ENCODE peak calls at places on chromosomes 12 and 14, in six cellular contexts. Z is activated T-helper 1 cell treated with anti-CD3 and anti-CD28 coated beads, Interleukin-12 subunit alpha, Interleukin-12 subunit beta, Interleukin-2, Interleukin-4 antibody, amounts not matched to agents 30 ng/mL and 10 ng/mL and 1 ng/mL, durations not matched to agents 14 hours and 24 hours and 36 hours; D is HuH-7; H is H4; O is Panc1; F is NCI-H1694. I is an unnamed sample.

GRCh38 chr12:132393991-132394949 is 64.9 kb upstream of the GALNT9 start:
- DNase-seq in Z (no peak), D (no peak), H (peak), O (no peak), F (no peak), I (no peak)

GRCh38 chr14:94583557-94583956 is 2.3 kb downstream of the SERPINA5 start:
- DNase-seq in Z (no peak), D (no peak), H (no peak), O (no peak), F (no peak), I (no peak)

GRCh38 chr12:12671850-12672660 is 23.9 kb downstream of the GPR19 start:
- DNase-seq in Z (no peak), D (no peak), H (peak), O (no peak), F (no peak), I (peak)

GRCh38 chr12:131690320-131690719 is 20.6 kb upstream of the SFSWAP start:
- DNase-seq in Z (no peak), D (no peak), H (no peak), O (no peak), F (no peak), I (no peak)

GRCh38 chr12:51846911-51847829 is 1.3 kb downstream of the FIGNL2 start:
- DNase-seq in Z (no peak), D (peak), H (no peak), O (no peak), F (no peak), I (no peak)

GRCh38 chr12:115075552-115076170 is 391.7 kb upstream of the TBX3 start:
- DNase-seq in Z (no peak), D (no peak), H (peak), O (no peak), F (no peak), I (no peak)

GRCh38 chr12:69475237-69475984 is 5.2 kb downstream of the FRS2 start:
- DNase-seq in Z (no peak), D (peak), H (no peak), O (no peak), F (no peak), I (no peak)

GRCh38 chr12:84542289-84542688 is 370.3 kb downstream of the SLC6A15 start:
- DNase-seq in Z (no peak), D (no peak), H (no peak), O (no peak), F (no peak), I (no peak)

GRCh38 chr12:59500335-59500734 is 95.5 kb upstream of the SLC16A7 start:
- DNase-seq in Z (no peak), D (no peak), H (no peak), O (no peak), F (no peak), I (no peak)

GRCh38 chr14:94707494-94707893 is 62.4 kb downstream of the GSC start:
- DNase-seq in Z (no peak), D (no peak), H (peak), O (no peak), F (no peak), I (no peak)

GRCh38 chr12:55619352-55620138 is 17.1 kb upstream of the OR10P1 start:
- DNase-seq in Z (peak), D (peak), H (peak), O (peak), F (peak), I (peak)